ENCODE peak calls at places on chromosomes 16 and 17, in six cellular contexts. C, A, Q, E, Z and I are unnamed samples.

GRCh38 chr16:83701494-83701893 is 106.3 kb upstream of the HSBP1 start:
- DNase-seq in C (peak; percentile 47), A (peak; percentile 43), Q (no peak), E (no peak), Z (peak; percentile 38), I (no peak)

GRCh38 chr16:69935278-69935711 is 15.8 kb upstream of the CLEC18A start:
- DNase-seq in C (no peak), A (no peak), Q (no peak), E (no peak), Z (no peak), I (no peak)

GRCh38 chr17:55964191-55964590 is 189.1 kb upstream of the ANKFN1 start:
- DNase-seq in C (no peak), A (no peak), Q (no peak), E (no peak), Z (no peak), I (no peak)

GRCh38 chr17:42251115-42251514 is 25.1 kb downstream of the STAT5B start:
- DNase-seq in C (no peak), A (no peak), Q (no peak), E (peak; percentile 62), Z (no peak), I (no peak)

GRCh38 chr16:50301626-50302471 is 35.5 kb downstream of the ADCY7 start:
- DNase-seq in C (peak; percentile 63), A (peak; percentile 79), Q (no peak), E (peak; percentile 33), Z (peak; percentile 69), I (no peak)

GRCh38 chr17:17494499-17495447 is 1.4 kb downstream of the RASD1 start:
- DNase-seq in C (peak; percentile 61), A (peak; percentile 15), Q (peak; percentile 63), E (no peak), Z (peak; percentile 80), I (no peak)

GRCh38 chr17:79907855-79908254 is 68.6 kb upstream of the CBX4 start:
- DNase-seq in C (peak; percentile 67), A (peak; percentile 57), Q (no peak), E (no peak), Z (no peak), I (no peak)

GRCh38 chr16:87028481-87029320 is 288.5 kb downstream of the C16orf95 start:
- DNase-seq in C (no peak), A (no peak), Q (no peak), E (no peak), Z (no peak), I (no peak)

GRCh38 chr16:58614212-58614611 is 15.4 kb downstream of the CNOT1 start:
- DNase-seq in C (no peak), A (peak; percentile 65), Q (no peak), E (no peak), Z (no peak), I (no peak)

GRCh38 chr16:1601489-1601888 is 10.4 kb downstream of the IFT140 start:
- DNase-seq in C (peak; percentile 77), A (no peak), Q (no peak), E (no peak), Z (no peak), I (no peak)

GRCh38 chr16:29757950-29758466 is 12.2 kb upstream of the C16orf54 start:
- DNase-seq in C (peak; percentile 74), A (peak; percentile 28), Q (no peak), E (no peak), Z (no peak), I (no peak)

GRCh38 chr16:85142129-85142513 is 29.8 kb upstream of the CIBAR2 start:
- DNase-seq in C (no peak), A (no peak), Q (no peak), E (no peak), Z (no peak), I (no peak)

GRCh38 chr17:27576429-27577123 is 54.4 kb upstream of the LGALS9 start:
- DNase-seq in C (peak; percentile 50), A (no peak), Q (no peak), E (no peak), Z (no peak), I (no peak)

GRCh38 chr16:4365014-4365406 is 6.6 kb upstream of the VASN start:
- DNase-seq in C (no peak), A (no peak), Q (no peak), E (no peak), Z (no peak), I (no peak)

GRCh38 chr16:87919681-87919994 is 16.7 kb downstream of the CA5A start:
- DNase-seq in C (no peak), A (no peak), Q (no peak), E (no peak), Z (no peak), I (no peak)

DNA sequence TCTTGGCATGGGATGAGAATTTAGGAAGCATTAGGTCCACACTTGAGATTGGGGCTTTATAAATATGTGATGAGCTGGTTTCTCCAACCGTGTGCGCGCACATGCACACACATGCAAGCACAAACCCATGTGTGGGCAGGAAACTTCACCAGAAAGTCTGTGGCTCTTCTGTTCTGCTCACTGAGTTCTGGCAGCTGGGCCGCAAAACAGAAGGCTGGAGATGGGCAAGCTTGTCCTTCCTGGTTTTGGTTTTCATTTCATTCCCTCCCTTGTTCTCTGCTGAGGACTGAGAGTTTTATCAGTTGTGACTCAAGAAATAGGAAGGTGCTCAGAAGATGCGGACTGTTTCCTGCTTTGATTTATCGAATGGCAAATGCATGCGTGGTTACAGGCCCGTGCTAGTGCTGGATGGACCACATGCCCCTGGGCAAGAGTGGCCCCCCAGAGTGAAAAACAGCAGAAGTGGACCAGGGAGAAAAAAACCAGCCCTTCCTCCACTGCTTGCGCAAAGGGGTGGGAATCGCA is 14.1 kb downstream of the MAP3K14 start:
- DNase-seq in C (peak; percentile 30), A (peak; percentile 69), Q (no peak), E (no peak), Z (no peak), I (no peak)
- H3K27ac ChIP-seq in C (peak overlapping the region; percentile 39), A (peak overlapping the region; percentile 54), Q (peak overlapping the region; percentile 96), E (peak overlapping the region; percentile 22), Z (peak overlapping the region; percentile 54), I (no peak overlapping the region)

GRCh38 chr16:15993128-15993527 is 43.7 kb downstream of the ABCC1 start:
- DNase-seq in C (no peak), A (no peak), Q (no peak), E (no peak), Z (no peak), I (no peak)

GRCh38 chr16:15993946-15994665 is 44.7 kb downstream of the ABCC1 start:
- DNase-seq in C (no peak), A (peak; percentile 65), Q (no peak), E (no peak), Z (no peak), I (no peak)

GRCh38 chr16:16000685-16001084 is 51.3 kb downstream of the ABCC1 start:
- DNase-seq in C (no peak), A (no peak), Q (no peak), E (no peak), Z (no peak), I (no peak)

GRCh38 chr16:15993541-15993940 is 44.1 kb downstream of the ABCC1 start:
- DNase-seq in C (no peak), A (no peak), Q (no peak), E (no peak), Z (no peak), I (no peak)

DNA sequence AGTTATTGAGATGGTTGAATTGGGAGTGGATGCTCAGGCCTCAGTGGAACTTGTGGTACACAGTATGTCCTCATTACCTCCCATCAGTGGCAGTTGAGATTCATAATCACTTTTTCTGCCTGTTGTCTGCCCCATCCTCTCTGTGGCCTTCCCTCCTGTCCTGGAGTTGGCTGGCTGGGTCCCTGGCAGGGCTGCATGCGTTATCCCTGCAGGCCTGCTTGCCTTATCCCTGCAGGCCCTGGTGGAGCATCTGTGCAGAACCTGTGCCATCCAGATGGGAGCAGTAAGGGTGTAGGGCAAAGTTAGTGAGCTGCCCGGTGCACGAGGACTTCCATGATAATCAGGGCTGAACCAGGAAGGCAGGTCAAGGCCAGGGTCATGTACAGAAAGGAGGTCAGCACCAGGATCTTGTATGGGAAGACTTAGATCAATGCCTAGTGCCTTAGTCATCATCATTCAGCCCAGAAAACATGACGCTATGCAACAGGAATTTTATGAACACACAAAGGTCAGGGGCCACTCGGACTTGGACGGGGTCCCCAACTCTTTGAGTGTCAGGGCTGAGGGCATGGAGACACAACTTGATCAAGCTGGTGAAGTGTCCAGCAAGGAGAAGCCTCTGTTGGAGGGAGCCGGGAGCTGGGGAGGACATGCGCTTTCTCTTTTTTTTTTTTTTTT is 47.2 kb downstream of the ABCC1 start:
- DNase-seq in C (no peak), A (peak; percentile 79), Q (peak; percentile 34), E (peak; percentile 88), Z (peak; percentile 88), I (no peak)
- H3K27ac ChIP-seq in C (peak overlapping the region; percentile 68), A (peak overlapping the region; percentile 84), Q (peak overlapping the region; percentile 77), E (peak overlapping the region; percentile 85), Z (peak overlapping the region; percentile 55), I (no peak overlapping the region)

GRCh38 chr16:89842471-89843408 is 14.5 kb downstream of the SPIRE2 start:
- DNase-seq in C (peak; percentile 55), A (peak; percentile 31), Q (no peak), E (no peak), Z (no peak), I (no peak)

GRCh38 chr16:89841275-89841674 is 13.0 kb downstream of the SPIRE2 start:
- DNase-seq in C (no peak), A (no peak), Q (no peak), E (no peak), Z (no peak), I (no peak)

GRCh38 chr16:89831810-89832328 is 3.6 kb downstream of the SPIRE2 start:
- DNase-seq in C (no peak), A (no peak), Q (no peak), E (no peak), Z (no peak), I (no peak)

DNA sequence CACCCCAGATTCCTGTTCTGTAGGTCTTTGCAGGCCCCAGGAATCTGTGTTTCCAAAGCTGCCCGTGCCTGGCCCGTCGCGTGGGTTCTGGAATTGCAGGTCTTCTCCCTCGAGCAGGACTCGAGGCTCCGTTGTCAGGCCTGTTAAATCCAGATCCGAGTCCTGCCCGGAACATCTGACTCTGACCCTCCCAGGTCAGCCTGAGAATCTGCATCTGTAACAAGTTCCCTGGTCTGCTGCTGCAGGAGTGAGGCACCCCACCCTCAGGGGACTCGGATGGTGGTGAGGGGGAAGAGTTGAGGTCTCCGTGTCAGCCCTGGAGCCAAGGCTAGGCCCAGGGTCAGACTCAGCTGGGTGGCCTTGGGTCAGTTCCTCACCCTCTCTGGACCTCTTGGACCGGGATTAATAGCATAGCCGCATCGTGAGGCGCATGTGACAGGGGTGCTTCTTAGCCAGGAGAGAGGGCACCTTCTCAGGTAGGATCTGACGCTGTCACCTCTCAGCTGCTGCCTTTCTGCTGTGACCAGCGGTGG is 8.8 kb downstream of the SPIRE2 start:
- DNase-seq in C (no peak), A (no peak), Q (no peak), E (no peak), Z (no peak), I (no peak)
- H3K27ac ChIP-seq in C (no peak overlapping the region), A (no peak overlapping the region), Q (peak overlapping the region; percentile 74), E (peak overlapping the region; percentile 57), Z (no peak overlapping the region), I (no peak overlapping the region)

DNA sequence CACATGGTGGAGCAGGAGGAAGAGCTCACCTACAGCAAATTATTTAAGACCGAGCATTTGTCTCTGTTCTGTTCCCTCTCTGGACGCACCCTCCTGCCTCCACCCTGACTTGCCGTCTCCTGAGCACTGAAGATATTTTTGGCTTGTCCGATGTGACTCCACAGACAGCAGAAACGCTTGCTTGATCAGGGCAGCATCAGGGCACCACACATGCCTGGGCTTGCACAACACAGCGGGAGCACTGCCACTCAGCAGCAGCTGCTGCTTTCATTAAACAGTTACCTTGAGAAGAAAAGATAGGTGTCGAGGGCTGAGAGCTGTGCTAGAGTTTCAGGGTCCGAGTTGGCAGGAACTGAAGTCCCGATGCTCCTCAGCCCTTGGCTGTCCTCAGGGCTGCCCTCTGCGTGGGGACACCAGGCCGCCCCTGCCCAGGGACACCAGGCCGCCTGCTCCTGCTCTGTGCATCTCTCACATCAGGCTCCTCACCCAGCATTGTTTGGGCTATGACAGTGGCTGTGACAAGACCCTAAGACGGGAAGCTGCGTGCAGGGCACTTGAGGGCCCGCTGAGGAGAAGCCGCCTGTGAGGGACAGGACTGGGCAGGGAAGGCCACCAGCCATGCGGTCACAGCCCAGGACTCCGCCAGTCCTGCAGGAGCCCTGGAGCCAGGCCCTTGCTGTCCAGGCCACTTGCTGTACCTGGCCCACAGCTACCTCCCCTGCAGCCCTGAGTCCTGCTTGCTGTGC is 21.3 kb upstream of the CDH15 start:
- DNase-seq in C (no peak), A (no peak), Q (no peak), E (no peak), Z (no peak), I (no peak)
- H3K27ac ChIP-seq in C (no peak overlapping the region), A (no peak overlapping the region), Q (no peak overlapping the region), E (no peak overlapping the region), Z (no peak overlapping the region), I (no peak overlapping the region)